ENCODE peak calls at places on chromosome 3, in ten cellular contexts. U is Panc1, Q is upper lobe of left lung, E is HCT116, P is prostate gland, R is transverse colon, I is HepG2, X is K562, O is GM12878, J is sigmoid colon. N is an unnamed sample. For H3K9me3, the result is how much of the 10 kb centered on the place peaks cover.

GRCh38 chr3:192802957-192803899 is 75.9 kb upstream of the FGF12 start:
- DNase-seq in P (no peak), R (no peak), E (peak), I (peak), U (no peak), J (no peak), X (peak), O (no peak), Q (no peak), N (peak)

GRCh38 chr3:112357888-112358287 is 24.9 kb downstream of the CD200 start:
- DNase-seq in P (no peak), O (no peak), I (no peak), J (no peak), U (no peak), Q (peak), E (no peak), X (no peak), R (no peak), N (no peak)

GRCh38 chr3:68728343-68728742 is 204.0 kb downstream of the TAFA4 start:
- DNase-seq in R (no peak), X (no peak), P (no peak), I (no peak), Q (no peak), J (no peak), E (no peak), U (no peak), O (no peak), N (no peak)

GRCh38 chr3:45644467-45645201 is 44.6 kb upstream of the SACM1L start:
- DNase-seq in X (no peak), J (no peak), O (no peak), Q (no peak), P (no peak), E (no peak), R (no peak), I (no peak), U (peak), N (no peak)

GRCh38 chr3:168081171-168081771 is 14.5 kb downstream of the GOLIM4 start:
- DNase-seq in U (no peak), J (no peak), I (no peak), R (no peak), Q (no peak), O (no peak), E (no peak), X (no peak), P (no peak), N (no peak)

GRCh38 chr3:105686324-105686897 is 182.4 kb downstream of the CBLB start:
- DNase-seq in E (peak), P (no peak), R (no peak), Q (no peak), O (no peak), I (no peak), U (no peak), X (peak), J (no peak), N (peak)

GRCh38 chr3:4988815-4989648 is 9.8 kb downstream of the BHLHE40 start:
- DNase-seq in I (no peak), J (peak), P (peak), U (no peak), R (peak), E (no peak), Q (no peak), O (no peak), X (peak), N (no peak)

GRCh38 chr3:38163117-38163870 is 2.0 kb upstream of the OXSR1 start:
- DNase-seq in R (no peak), J (no peak), I (peak), X (peak), E (no peak), P (no peak), Q (no peak), U (no peak), O (no peak), N (no peak)

GRCh38 chr3:36954452-36955134 is 9.7 kb upstream of the TRANK1 start:
- DNase-seq in R (peak), I (no peak), X (peak), J (no peak), P (no peak), E (no peak), U (no peak), O (no peak), Q (no peak), N (no peak)

GRCh38 chr3:176566757-176567156 is 630.5 kb downstream of the TBL1XR1 start:
- DNase-seq in P (no peak), O (no peak), U (no peak), J (no peak), X (no peak), R (no peak), Q (no peak), I (no peak), E (no peak), N (peak)

GRCh38 chr3:30314757-30315156 is 291.6 kb upstream of the TGFBR2 start:
- DNase-seq in Q (no peak), J (no peak), X (no peak), O (no peak), R (no peak), E (no peak), U (no peak), I (no peak), P (no peak), N (no peak)

GRCh38 chr3:632571-633170 is 436.1 kb downstream of the CHL1 start:
- DNase-seq in R (peak), X (peak), I (peak), O (no peak), U (peak), E (peak), J (no peak), P (peak), Q (no peak), N (peak)

GRCh38 chr3:110731148-110731547 is 340.5 kb upstream of the NECTIN3 start:
- DNase-seq in X (no peak), Q (no peak), P (no peak), I (no peak), O (no peak), J (no peak), R (no peak), E (no peak), U (no peak), N (no peak)

GRCh38 chr3:136925425-136926190 is 32.2 kb upstream of the IL20RB start:
- DNase-seq in P (no peak), J (no peak), R (no peak), U (no peak), Q (no peak), O (no peak), X (no peak), I (no peak), E (no peak), N (peak)

GRCh38 chr3:177498037-177498857 is 301.0 kb upstream of the TBL1XR1 start:
- DNase-seq in I (no peak), E (no peak), U (no peak), R (no peak), J (no peak), O (no peak), Q (no peak), X (no peak), P (no peak), N (no peak)

GRCh38 chr3:69178838-69179739 is 56.7 kb upstream of the LMOD3 start:
- DNase-seq in U (no peak), J (no peak), I (peak), E (no peak), X (no peak), R (no peak), P (no peak), Q (no peak), O (no peak), N (no peak)

GRCh38 chr3:109643590-109643989 is 306.2 kb upstream of the DPPA4 start:
- DNase-seq in R (no peak), O (no peak), E (peak), J (no peak), Q (no peak), U (no peak), P (no peak), I (peak), X (no peak), N (no peak)

GRCh38 chr3:151813777-151814176 is at the start of gene AADAC:
- DNase-seq in U (no peak), J (no peak), P (no peak), I (no peak), R (no peak), O (no peak), X (no peak), Q (no peak), E (no peak), N (no peak)

GRCh38 chr3:190443257-190443656 is 6.4 kb downstream of the TMEM207 start:
- DNase-seq in E (no peak), P (no peak), U (no peak), O (no peak), X (no peak), R (no peak), I (peak), Q (no peak), J (no peak), N (peak)

GRCh38 chr3:114725966-114726365 is 421.1 kb downstream of the ZBTB20 start:
- DNase-seq in U (no peak), O (no peak), X (no peak), I (no peak), Q (no peak), P (no peak), J (no peak), R (no peak), E (no peak), N (no peak)

GRCh38 chr3:9902372-9903237 is at the start of gene IL17RE:
- DNase-seq in J (no peak), P (peak), Q (peak), O (no peak), R (peak), E (no peak), U (no peak), X (peak), I (peak), N (no peak)

GRCh38 chr3:105662326-105662725 is 206.5 kb downstream of the CBLB start:
- DNase-seq in J (no peak), O (no peak), E (no peak), R (no peak), Q (no peak), X (no peak), I (no peak), P (no peak), U (no peak), N (no peak)

GRCh38 chr3:30548605-30549004 is 57.8 kb upstream of the TGFBR2 start:
- DNase-seq in Q (peak), U (no peak), O (no peak), E (no peak), P (no peak), I (no peak), X (peak), R (no peak), J (no peak), N (no peak)

GRCh38 chr3:179436517-179436916 is 14.8 kb downstream of the GNB4 start:
- DNase-seq in E (no peak), U (no peak), I (no peak), O (no peak), P (no peak), R (no peak), Q (no peak), X (no peak), J (no peak), N (no peak)

GRCh38 chr3:151923901-151924300 is 50.5 kb downstream of the SUCNR1 start:
- DNase-seq in X (no peak), E (no peak), J (no peak), O (no peak), I (no peak), Q (no peak), P (no peak), R (no peak), U (no peak), N (peak)

GRCh38 chr3:100023150-100023549 is 91.2 kb downstream of the FILIP1L start:
- DNase-seq in R (no peak), X (no peak), E (no peak), O (no peak), Q (no peak), P (peak), J (no peak), U (no peak), I (peak), N (no peak)

GRCh38 chr3:128335621-128336296 is 130.9 kb downstream of the DNAJB8 start:
- DNase-seq in J (peak), P (peak), R (no peak), E (no peak), O (no peak), X (no peak), U (no peak), I (no peak), Q (no peak), N (no peak)

GRCh38 chr3:134370611-134371451 is 3.4 kb downstream of the AMOTL2 start:
- DNase-seq in O (no peak), E (no peak), U (no peak), X (no peak), J (peak), R (no peak), P (no peak), Q (peak), I (no peak), N (no peak)

GRCh38 chr3:46838301-46838700 is 24.9 kb downstream of the MYL3 start:
- DNase-seq in X (no peak), O (no peak), R (no peak), Q (no peak), U (no peak), P (no peak), E (no peak), I (no peak), J (no peak), N (no peak)

GRCh38 chr3:26437678-26438077 is 184.9 kb upstream of the LRRC3B start:
- DNase-seq in U (no peak), P (no peak), J (no peak), O (no peak), I (no peak), E (no peak), Q (no peak), R (no peak), X (no peak), N (no peak)

GRCh38 chr3:113575191-113575590 is 42.8 kb downstream of the SIDT1 start:
- DNase-seq in X (no peak), I (no peak), Q (no peak), O (no peak), P (no peak), R (peak), E (no peak), J (no peak), U (no peak), N (no peak)

GRCh38 chr3:124288996-124289395 is 297.1 kb upstream of the ROPN1 start:
- DNase-seq in O (no peak), U (no peak), P (no peak), E (no peak), I (no peak), Q (no peak), R (no peak), J (no peak), X (no peak), N (no peak)

GRCh38 chr3:54374214-54374855 is 252.0 kb downstream of the CACNA2D3 start:
- DNase-seq in X (peak), P (peak), U (no peak), R (peak), J (no peak), O (no peak), E (no peak), I (peak), Q (no peak), N (no peak)

GRCh38 chr3:173038484-173038871 is 102.6 kb downstream of the SPATA16 start:
- DNase-seq in R (no peak), E (no peak), Q (no peak), I (no peak), O (no peak), P (no peak), J (no peak), U (no peak), X (no peak), N (no peak)

GRCh38 chr3:58962040-58962651 is 87.7 kb downstream of the CFAP20DC start:
- DNase-seq in P (no peak), X (no peak), E (no peak), I (no peak), Q (no peak), J (no peak), R (no peak), U (no peak), O (no peak), N (no peak)

DNA sequence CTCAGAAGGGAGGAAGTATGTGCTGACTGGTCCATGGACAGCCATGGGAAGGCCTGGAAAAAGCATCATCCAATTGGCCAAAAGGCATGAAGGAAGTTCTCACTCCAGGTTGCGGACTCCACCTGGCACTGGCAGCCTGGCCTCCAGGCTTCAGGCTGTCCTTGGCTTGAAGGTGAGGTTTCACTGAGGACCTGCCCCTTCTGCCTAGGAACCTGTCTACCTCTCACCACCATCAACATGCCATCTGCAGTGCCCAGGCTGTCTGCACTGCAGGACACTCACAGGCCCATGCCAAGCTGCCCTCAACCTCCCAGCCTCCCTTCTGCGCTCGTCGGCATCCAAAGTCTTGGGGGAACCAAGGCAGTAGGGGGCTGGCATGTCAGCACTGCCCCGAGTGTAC is 51.1 kb downstream of the CEP70 start:
- DNase-seq in X (no peak), Q (peak), U (no peak), J (no peak), O (no peak), P (no peak), I (no peak), R (no peak), E (no peak), N (no peak)
- H3K9me3 ChIP-seq in X (under half), Q (under half), U (under half), J (under half), O (under half), P (under half), I (under half), R (half or more), E (under half), N (under half)

GRCh38 chr3:71350998-71351397 is 232.5 kb downstream of the FOXP1 start:
- DNase-seq in U (no peak), X (no peak), O (no peak), J (no peak), I (no peak), Q (no peak), R (no peak), P (no peak), E (no peak), N (no peak)

GRCh38 chr3:71348001-71348632 is 235.4 kb downstream of the FOXP1 start:
- DNase-seq in R (no peak), O (no peak), U (no peak), Q (peak), J (no peak), I (no peak), P (no peak), X (no peak), E (no peak), N (no peak)

GRCh38 chr3:71345429-71346027 is 238.0 kb downstream of the FOXP1 start:
- DNase-seq in O (no peak), R (no peak), X (no peak), E (no peak), P (no peak), I (no peak), J (no peak), Q (no peak), U (no peak), N (no peak)

GRCh38 chr3:71348831-71349230 is 234.7 kb downstream of the FOXP1 start:
- DNase-seq in I (no peak), Q (no peak), E (no peak), P (no peak), J (no peak), O (no peak), R (no peak), X (no peak), U (no peak), N (no peak)
- H3K4me3 ChIP-seq in I (no peak), Q (no peak), E (no peak), P (no peak), J (no peak), O (no peak), R (no peak), X (no peak), U (no peak), N (no peak)

GRCh38 chr3:129429597-129429996 is 1.2 kb upstream of the EFCAB12 start:
- DNase-seq in Q (no peak), R (no peak), I (no peak), J (no peak), U (no peak), E (no peak), X (no peak), P (no peak), O (no peak), N (no peak)
- TF ChIP-seq POLR2AphosphoS5 in Q (no peak), R (no peak), I (no peak), J (no peak), U (no peak), E (no peak), X (no peak), P (no peak), O (no peak), N (peak)

GRCh38 chr3:44464509-44464908 is 13.0 kb downstream of the ZNF445 start:
- DNase-seq in R (no peak), O (no peak), P (no peak), I (no peak), X (no peak), E (no peak), U (no peak), Q (no peak), J (no peak), N (no peak)
- H3K9me3 ChIP-seq in R (under half), O (under half), P (under half), I (under half), X (under half), E (under half), U (under half), Q (under half), J (under half), N (under half)

DNA sequence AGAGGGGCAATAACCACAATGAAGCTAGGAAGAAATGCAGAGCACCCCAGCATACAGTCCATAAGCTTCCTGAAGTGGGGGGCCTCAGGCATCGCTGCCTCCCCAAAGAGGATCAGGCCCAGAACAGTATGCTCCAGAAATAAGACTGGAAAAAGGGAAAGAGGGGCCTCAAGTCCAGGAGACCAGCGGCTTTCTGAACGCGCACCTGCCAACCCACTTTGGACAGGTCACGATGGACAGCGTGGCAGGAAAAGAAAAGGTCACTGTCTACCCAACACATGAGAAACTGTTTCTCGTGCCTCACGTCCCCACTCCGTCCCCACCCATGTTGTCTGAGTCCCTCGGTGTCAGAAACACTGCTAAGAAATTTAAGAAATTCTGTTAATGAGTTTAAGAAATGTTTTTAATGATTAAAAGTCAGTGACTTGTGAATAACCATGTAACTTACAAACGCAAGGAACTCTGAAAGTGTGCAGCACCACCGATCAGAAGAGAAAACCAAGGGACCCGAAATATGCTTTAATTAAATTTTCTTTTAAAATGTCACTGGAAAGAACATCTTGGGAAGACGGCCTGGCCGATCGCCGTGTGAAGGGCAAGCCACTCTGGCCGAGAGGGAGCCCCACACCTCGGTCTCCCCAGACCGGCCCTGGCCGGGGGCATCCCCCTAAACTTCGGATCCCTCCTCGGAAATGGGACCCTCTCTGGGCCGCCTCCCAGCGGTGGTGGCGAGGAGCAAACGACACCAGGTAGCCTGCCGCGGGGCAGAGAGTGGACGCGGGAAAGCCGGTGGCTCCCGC is 1.7 kb upstream of the PPARG start:
- DNase-seq in E (no peak), J (no peak), I (no peak), P (no peak), Q (peak), U (no peak), O (no peak), R (peak), X (no peak), N (no peak)
- H3K4me3 ChIP-seq in E (peak), J (peak), I (peak), P (peak), Q (no peak), U (peak), O (no peak), R (peak), X (no peak), N (peak)

N was measured in SK-N-MC.